ENCODE peak calls at places on chromosomes 13 and 19, in four cellular contexts. R is psoas muscle, D is Caco-2, K is prostate gland. Z is an unnamed sample.

GRCh38 chr19:58150328-58150921 is at the start of gene ZNF329:
- DNase-seq in R (peak; percentile 89), D (peak; percentile 91), K (peak; percentile 74), Z (peak; percentile 93)

GRCh38 chr13:51882570-51883225 is 20.9 kb downstream of the CCDC70 start:
- DNase-seq in R (no peak), D (no peak), K (no peak), Z (no peak)

GRCh38 chr19:1629256-1629808 is 23.1 kb downstream of the TCF3 start:
- DNase-seq in R (peak; percentile 44), D (no peak), K (no peak), Z (no peak)

GRCh38 chr19:632228-633067 is 889 bp downstream of the POLRMT start:
- DNase-seq in R (no peak), D (peak; percentile 79), K (no peak), Z (peak; percentile 75)

GRCh38 chr19:45632468-45633196 is 6.6 kb downstream of the EML2 start:
- DNase-seq in R (peak; percentile 86), D (peak; percentile 73), K (peak; percentile 90), Z (peak; percentile 84)

GRCh38 chr19:2495130-2495641 is 19.3 kb downstream of the GADD45B start:
- DNase-seq in R (peak; percentile 93), D (no peak), K (peak; percentile 87), Z (peak; percentile 84)

GRCh38 chr19:10876459-10877240 is 5.3 kb downstream of the CARM1 start:
- DNase-seq in R (peak; percentile 88), D (no peak), K (no peak), Z (no peak)

GRCh38 chr13:40994581-40995230 is 24.4 kb downstream of the ELF1 start:
- DNase-seq in R (no peak), D (no peak), K (no peak), Z (no peak)

GRCh38 chr19:55703790-55704215 is 28.8 kb downstream of the EPN1 start:
- DNase-seq in R (no peak), D (no peak), K (no peak), Z (no peak)

GRCh38 chr19:42528354-42529247 is at the start of gene CEACAM1:
- DNase-seq in R (no peak), D (peak; percentile 65), K (peak; percentile 86), Z (peak; percentile 79)

GRCh38 chr13:24742986-24743385 is 21.0 kb upstream of the RNF17 start:
- DNase-seq in R (no peak), D (no peak), K (no peak), Z (no peak)

GRCh38 chr13:75442736-75443234 is 39.2 kb downstream of the TBC1D4 start:
- DNase-seq in R (no peak), D (no peak), K (no peak), Z (no peak)

GRCh38 chr13:111037838-111038397 is 77.2 kb upstream of the ARHGEF7 start:
- DNase-seq in R (no peak), D (no peak), K (no peak), Z (no peak)

DNA sequence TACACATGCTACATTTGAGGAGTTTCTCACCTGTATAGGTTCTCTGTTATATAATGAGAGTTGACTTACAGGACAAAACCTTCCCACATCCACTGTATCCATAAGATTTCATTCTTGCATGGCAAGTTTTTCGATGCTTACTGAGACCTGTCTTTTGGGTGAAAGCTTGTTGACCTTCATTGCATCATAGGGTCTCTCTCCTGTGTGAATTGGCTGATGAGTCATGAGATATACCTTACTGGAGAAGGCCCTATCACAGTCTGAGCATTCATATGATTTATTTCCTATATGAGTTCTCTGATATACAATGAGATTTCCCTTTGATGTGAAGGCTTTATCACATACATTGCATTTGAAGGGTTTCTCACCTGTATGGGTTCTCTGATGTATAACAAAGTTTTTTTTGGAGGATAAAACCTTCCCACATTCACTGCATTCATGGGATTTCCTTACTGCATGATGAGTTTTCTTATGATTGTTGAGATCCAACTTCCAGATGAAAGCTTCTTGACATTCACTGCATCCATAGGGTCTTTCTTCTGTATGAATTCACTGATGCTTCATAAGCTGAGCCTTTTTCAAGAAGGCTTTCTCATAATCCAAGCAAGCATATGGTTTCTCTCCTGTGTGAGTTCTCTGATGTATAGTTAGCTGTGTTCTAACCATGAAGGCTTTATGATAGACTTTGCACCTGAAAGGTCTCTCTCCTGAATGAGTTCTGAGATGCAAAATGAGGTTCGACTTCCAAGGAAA is 25.7 kb downstream of the ZNF577 start:
- DNase-seq in R (no peak), D (no peak), K (no peak), Z (no peak)
- H3K9me3 ChIP-seq in R (peaks cover 96% of the 10 kb centered on the region), D (peaks cover 57% of the 10 kb centered on the region), K (no peaks in the 10 kb centered on the region), Z (peaks cover 64% of the 10 kb centered on the region)

GRCh38 chr13:90256746-90257145 is 1090.7 kb upstream of the MIR17HG start:
- DNase-seq in R (no peak), D (no peak), K (no peak), Z (no peak)
- H3K9me3 ChIP-seq in R (no peaks in the 10 kb centered on the region), D (no peaks in the 10 kb centered on the region), K (no peaks in the 10 kb centered on the region), Z (no peaks in the 10 kb centered on the region)

DNA sequence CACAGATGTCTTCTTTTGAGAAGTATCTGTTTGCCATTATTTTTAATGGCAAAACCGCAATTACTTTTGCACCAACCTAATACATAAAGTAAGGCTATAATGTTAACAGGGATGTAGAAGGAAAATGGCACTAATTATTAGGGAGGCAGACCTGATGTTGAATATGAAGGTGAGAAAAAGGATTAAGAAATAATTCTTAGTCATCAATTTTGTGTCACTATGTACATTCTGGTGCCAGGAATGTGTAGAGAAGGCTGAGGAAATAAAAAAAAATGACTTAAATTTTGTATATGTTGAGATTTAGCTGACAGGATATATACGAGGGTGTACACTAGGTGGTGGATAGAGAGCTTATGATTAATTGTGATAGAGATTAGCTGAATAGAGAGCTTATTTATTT is 12.6 kb downstream of the ZNF585B start:
- DNase-seq in R (no peak), D (no peak), K (no peak), Z (no peak)
- H3K9me3 ChIP-seq in R (peaks cover 54% of the 10 kb centered on the region), D (peaks cover 20% of the 10 kb centered on the region), K (no peaks in the 10 kb centered on the region), Z (no peaks in the 10 kb centered on the region)

DNA sequence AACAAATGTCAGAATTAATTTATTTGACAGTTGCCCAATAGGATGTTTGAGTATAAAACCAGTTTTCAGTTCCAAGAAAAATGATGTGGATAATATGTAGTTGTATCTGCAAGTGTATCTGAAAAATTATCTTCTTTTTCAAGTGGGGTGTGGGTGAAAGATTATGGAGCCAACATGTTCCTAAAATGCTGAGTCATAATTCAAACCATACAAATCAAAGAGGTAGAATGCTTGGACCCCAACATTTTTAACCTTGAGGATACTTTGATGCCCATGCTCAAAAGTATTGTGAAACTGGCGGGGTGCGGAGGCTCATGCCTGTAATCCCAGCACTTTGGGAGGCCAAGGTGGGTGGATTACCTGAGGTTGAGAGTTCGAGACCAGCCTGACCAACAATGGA is 54.0 kb upstream of the ZNF724 start:
- DNase-seq in R (no peak), D (no peak), K (no peak), Z (no peak)
- H3K9me3 ChIP-seq in R (peaks cover 8% of the 10 kb centered on the region), D (peaks cover 9% of the 10 kb centered on the region), K (no peaks in the 10 kb centered on the region), Z (no peaks in the 10 kb centered on the region)